ENCODE peak calls at places on chromosome 2, in eight cellular contexts. P, N, O, R, A, M, L and K are unnamed samples.

GRCh38 chr2:168773719-168774521 is 28.5 kb upstream of the NOSTRIN start:
- DNase-seq in P (peak), N (peak), O (peak), R (peak), A (peak), M (no peak), L (peak), K (peak)

GRCh38 chr2:231348703-231349373 is 46.7 kb upstream of the B3GNT7 start:
- DNase-seq in P (no peak), N (no peak), O (no peak), R (no peak), A (no peak), M (no peak), L (no peak), K (no peak)

GRCh38 chr2:69190743-69191425 is 177.9 kb downstream of the ANTXR1 start:
- DNase-seq in P (no peak), N (no peak), O (peak), R (no peak), A (no peak), M (no peak), L (no peak), K (no peak)

GRCh38 chr2:26585100-26585499 is 56.1 kb downstream of the CIB4 start:
- DNase-seq in P (peak), N (no peak), O (no peak), R (no peak), A (no peak), M (no peak), L (no peak), K (no peak)

GRCh38 chr2:127429291-127429690 is 11.1 kb downstream of the PROC start:
- DNase-seq in P (no peak), N (no peak), O (no peak), R (no peak), A (no peak), M (no peak), L (no peak), K (no peak)

GRCh38 chr2:152126664-152127063 is 27.8 kb upstream of the CACNB4 start:
- DNase-seq in P (no peak), N (peak), O (no peak), R (no peak), A (no peak), M (no peak), L (no peak), K (peak)

GRCh38 chr2:43164686-43165085 is 61.7 kb downstream of the ZFP36L2 start:
- DNase-seq in P (no peak), N (no peak), O (no peak), R (no peak), A (no peak), M (no peak), L (no peak), K (no peak)

GRCh38 chr2:217935245-217935879 is 67.4 kb downstream of the TNS1 start:
- DNase-seq in P (no peak), N (peak), O (peak), R (no peak), A (peak), M (no peak), L (peak), K (no peak)

GRCh38 chr2:238561230-238561629 is 134.5 kb downstream of the ASB1 start:
- DNase-seq in P (no peak), N (peak), O (peak), R (no peak), A (no peak), M (no peak), L (peak), K (no peak)

GRCh38 chr2:169891593-169892298 is 64.5 kb downstream of the UBR3 start:
- DNase-seq in P (no peak), N (no peak), O (peak), R (no peak), A (peak), M (no peak), L (no peak), K (no peak)